ENCODE peak calls at places on chromosomes 5 and 9, in eight cellular contexts. W is pancreas, J is GM12865, I is AG10803, F is PC-3, T is GM23248, U is fibroblast of mammary gland, M is spleen. L is an unnamed sample.

GRCh38 chr5:106312360-106312759 is 1358.4 kb downstream of the EFNA5 start:
- DNase-seq in T (peak; percentile 43), M (no peak), W (no peak), F (peak; percentile 75), J (no peak), I (peak; percentile 27), U (no peak), L (peak; percentile 54)

GRCh38 chr9:73116030-73116429 is 35.6 kb upstream of the ANXA1 start:
- DNase-seq in I (peak; percentile 47), J (no peak), W (no peak), F (peak; percentile 60), M (no peak), U (peak; percentile 80), T (peak; percentile 84), L (peak; percentile 77)

GRCh38 chr5:73496984-73497457 is 1.2 kb upstream of the BTF3 start:
- DNase-seq in T (peak; percentile 75), I (peak; percentile 43), W (no peak), F (peak; percentile 70), U (peak; percentile 76), M (no peak), J (peak; percentile 39), L (peak; percentile 33)

GRCh38 chr5:96962540-96962991 is 26.7 kb downstream of the LNPEP start:
- DNase-seq in W (no peak), M (no peak), U (no peak), F (no peak), J (no peak), T (no peak), I (no peak), L (peak; percentile 29)

GRCh38 chr5:136213919-136214493 is 21.0 kb upstream of the SMIM32 start:
- DNase-seq in J (no peak), M (no peak), W (no peak), F (no peak), U (peak; percentile 56), T (no peak), I (peak; percentile 41), L (no peak)

GRCh38 chr5:157748740-157749461 is 5.4 kb downstream of the LSM11 start:
- DNase-seq in I (peak; percentile 64), T (peak; percentile 89), W (no peak), J (no peak), F (peak; percentile 91), U (peak; percentile 92), M (no peak), L (peak; percentile 54)

GRCh38 chr5:40775846-40776657 is 20.3 kb upstream of the TTC33 start:
- DNase-seq in J (no peak), M (no peak), F (no peak), W (no peak), T (no peak), I (no peak), U (no peak), L (no peak)

GRCh38 chr5:1006656-1007071 is 1.9 kb upstream of the NKD2 start:
- DNase-seq in T (no peak), J (no peak), U (no peak), W (no peak), M (peak; percentile 46), I (no peak), F (no peak), L (no peak)

GRCh38 chr5:178667109-178667508 is 40.3 kb upstream of the CLK4 start:
- DNase-seq in M (no peak), F (no peak), W (no peak), I (no peak), J (no peak), T (no peak), U (no peak), L (no peak)

GRCh38 chr9:126478216-126478981 is 135.3 kb upstream of the LMX1B start:
- DNase-seq in U (no peak), I (no peak), M (no peak), F (no peak), W (no peak), J (no peak), T (no peak), L (no peak)
- H3K4me3 ChIP-seq in U (no peak overlapping the region), I (no peak overlapping the region), M (no peak overlapping the region), F (no peak overlapping the region), W (no peak overlapping the region), J (no peak overlapping the region), T (no peak overlapping the region), L (no peak overlapping the region)

DNA sequence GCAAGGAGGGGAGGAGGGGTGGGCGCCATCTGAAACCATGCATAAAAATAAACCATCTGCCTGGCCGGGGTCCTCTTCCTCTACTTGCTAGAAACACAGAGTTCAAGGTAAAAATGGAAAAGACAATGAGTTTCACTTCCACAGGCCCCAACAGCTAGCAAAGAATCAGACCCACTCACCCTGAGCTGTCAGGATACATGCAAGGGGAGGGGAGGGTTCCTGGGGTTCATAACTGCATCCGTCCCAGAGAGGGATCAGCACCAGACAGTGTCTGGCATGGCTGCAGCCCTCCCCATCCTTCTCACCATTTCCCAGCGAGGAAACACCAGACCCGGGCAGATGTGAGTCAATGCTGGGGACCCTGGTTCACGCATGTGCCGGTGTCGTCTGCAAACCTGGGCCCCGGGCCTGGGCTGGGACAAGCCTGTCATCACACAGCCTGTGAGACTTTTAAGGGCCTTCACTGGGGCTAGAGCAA is 55.4 kb downstream of the SEMA4D start:
- DNase-seq in J (peak; percentile 53), F (no peak), W (no peak), U (no peak), I (no peak), T (no peak), M (no peak), L (no peak)
- H3K4me3 ChIP-seq in J (peak overlapping the region; percentile 19), F (no peak overlapping the region), W (no peak overlapping the region), U (no peak overlapping the region), I (no peak overlapping the region), T (no peak overlapping the region), M (no peak overlapping the region), L (no peak overlapping the region)

DNA sequence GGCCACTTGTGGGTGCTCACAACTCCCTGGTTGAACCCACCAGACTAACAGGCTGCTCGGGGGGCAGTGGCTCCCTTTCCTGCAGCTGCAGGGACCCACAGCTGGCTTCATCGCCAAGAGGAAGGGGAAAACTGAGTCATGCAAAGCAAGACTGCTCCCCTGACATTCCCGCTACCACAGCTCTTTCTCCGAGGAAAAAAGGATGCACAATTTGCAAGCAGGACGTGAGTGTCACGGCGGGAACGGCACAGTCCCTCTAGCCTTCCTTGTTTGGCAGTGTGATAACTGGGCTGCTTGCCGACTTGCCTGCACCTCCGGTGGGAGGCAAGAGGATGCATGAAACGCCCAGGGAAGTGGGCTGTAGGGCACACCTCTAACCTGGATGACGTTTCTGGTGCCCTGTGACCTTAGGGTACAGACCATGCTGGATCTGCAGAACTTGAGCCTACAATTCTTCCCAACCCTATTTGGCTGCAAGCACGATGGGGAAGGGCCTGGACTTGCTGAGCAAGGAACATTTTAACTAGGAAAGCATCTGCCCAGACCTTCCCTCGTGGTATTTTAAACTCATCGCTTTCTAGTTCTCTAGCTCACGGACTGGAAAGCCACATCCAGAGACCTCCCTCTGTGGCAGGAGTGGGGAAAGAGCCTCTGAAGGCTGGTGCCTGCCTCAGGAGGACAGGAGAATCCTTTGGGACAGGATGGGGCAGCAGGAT is 7.8 kb downstream of the SH3PXD2B start:
- DNase-seq in J (no peak), M (peak; percentile 49), T (peak; percentile 18), F (no peak), I (no peak), U (peak; percentile 51), W (no peak), L (no peak)
- H3K4me3 ChIP-seq in J (no peak overlapping the region), M (no peak overlapping the region), T (no peak overlapping the region), F (no peak overlapping the region), I (no peak overlapping the region), U (no peak overlapping the region), W (no peak overlapping the region), L (no peak overlapping the region)

GRCh38 chr9:97635026-97635425 is 1.4 kb downstream of the NCBP1 start:
- DNase-seq in F (peak; percentile 2), I (no peak), M (no peak), J (no peak), T (no peak), U (no peak), W (no peak), L (no peak)
- H3K4me3 ChIP-seq in F (peak overlapping the region; percentile 96), I (peak overlapping the region; percentile 90), M (peak overlapping the region; percentile 89), J (peak overlapping the region; percentile 100), T (peak overlapping the region; percentile 97), U (peak overlapping the region; percentile 93), W (peak overlapping the region; percentile 78), L (peak overlapping the region; percentile 96)

GRCh38 chr5:114362197-114362976 is 517 bp downstream of the KCNN2 start:
- DNase-seq in U (peak; percentile 2), W (peak; percentile 14), I (no peak), J (peak; percentile 3), T (peak; percentile 4), F (no peak), M (peak; percentile 74), L (peak; percentile 66)

GRCh38 chr5:114362977-114363721 is 1.3 kb downstream of the KCNN2 start:
- DNase-seq in I (no peak), M (no peak), W (no peak), T (no peak), J (no peak), U (no peak), F (no peak), L (no peak)

GRCh38 chr5:114360816-114361723 is 800 bp upstream of the KCNN2 start:
- DNase-seq in M (peak; percentile 74), J (peak; percentile 41), T (no peak), W (peak; percentile 39), U (no peak), F (no peak), I (no peak), L (peak; percentile 54)

GRCh38 chr5:114360362-114360761 is 1.5 kb upstream of the KCNN2 start:
- DNase-seq in W (no peak), F (no peak), U (no peak), M (no peak), T (no peak), J (no peak), I (no peak), L (no peak)

GRCh38 chr5:114361724-114362196 is at the start of gene KCNN2:
- DNase-seq in M (peak; percentile 85), T (peak; percentile 4), W (peak; percentile 93), U (peak; percentile 17), I (peak; percentile 4), F (peak; percentile 3), J (peak; percentile 52), L (peak; percentile 91)
- H3K4me3 ChIP-seq in M (peak within 1 kb of the TSS; percentile 63), T (no peak within 1 kb of the TSS), W (peak within 1 kb of the TSS; percentile 79), U (no peak within 1 kb of the TSS), I (peak within 1 kb of the TSS; percentile 9), F (peak within 1 kb of the TSS; percentile 37), J (peak within 1 kb of the TSS; percentile 47), L (peak within 1 kb of the TSS; percentile 45)

GRCh38 chr9:133144142-133144886 is 19.4 kb downstream of the GBGT1 start:
- DNase-seq in M (peak; percentile 96), F (peak; percentile 85), T (peak; percentile 86), W (no peak), I (peak; percentile 54), J (peak; percentile 97), U (peak; percentile 30), L (peak; percentile 71)

GRCh38 chr9:133142657-133143592 is 20.8 kb downstream of the GBGT1 start:
- DNase-seq in F (no peak), I (no peak), T (no peak), W (no peak), J (peak; percentile 77), U (no peak), M (peak; percentile 79), L (no peak)

GRCh38 chr9:133146746-133147411 is 16.8 kb downstream of the GBGT1 start:
- DNase-seq in T (no peak), M (no peak), I (no peak), F (no peak), J (no peak), W (no peak), U (no peak), L (no peak)

GRCh38 chr9:133143639-133144141 is 20.0 kb downstream of the GBGT1 start:
- DNase-seq in W (no peak), U (no peak), I (no peak), M (no peak), J (no peak), T (no peak), F (no peak), L (no peak)

GRCh38 chr9:133144887-133145466 is 18.7 kb downstream of the GBGT1 start:
- DNase-seq in U (no peak), J (no peak), T (peak; percentile 34), F (no peak), M (no peak), I (no peak), W (no peak), L (no peak)
- H3K4me3 ChIP-seq in U (no peak overlapping the region), J (peak overlapping the region; percentile 51), T (peak overlapping the region; percentile 67), F (peak overlapping the region; percentile 26), M (no peak overlapping the region), I (peak overlapping the region; percentile 54), W (no peak overlapping the region), L (no peak overlapping the region)

L was measured in foreskin fibroblast.